ENCODE peak calls at places on chromosomes 2 and 18, in five cellular contexts. One of them, this sample, is unnamed.

GRCh38 chr2:11753452-11753885 is 7.0 kb downstream of the LPIN1 start:
- DNase-seq in right lobe of liver: no peak
- DNase-seq in psoas muscle: peak; percentile 49
- DNase-seq in heart right ventricle: no peak
- DNase-seq in HepG2: no peak
- DNase-seq in this sample: peak; percentile 82

GRCh38 chr2:37771600-37772088 is 100.2 kb upstream of the CDC42EP3 start:
- DNase-seq in right lobe of liver: no peak
- DNase-seq in psoas muscle: no peak
- DNase-seq in heart right ventricle: no peak
- DNase-seq in HepG2: no peak
- DNase-seq in this sample: no peak

GRCh38 chr2:181743723-181744031 is 63.4 kb upstream of the NEUROD1 start:
- DNase-seq in right lobe of liver: no peak
- DNase-seq in psoas muscle: no peak
- DNase-seq in heart right ventricle: no peak
- DNase-seq in HepG2: no peak
- DNase-seq in this sample: no peak

GRCh38 chr2:149877064-149877463 is 289.5 kb upstream of the MMADHC start:
- DNase-seq in right lobe of liver: no peak
- DNase-seq in psoas muscle: no peak
- DNase-seq in heart right ventricle: no peak
- DNase-seq in HepG2: no peak
- DNase-seq in this sample: no peak

GRCh38 chr2:11411768-11412448 is 54.1 kb downstream of the E2F6 start:
- DNase-seq in right lobe of liver: no peak
- DNase-seq in psoas muscle: no peak
- DNase-seq in heart right ventricle: peak; percentile 80
- DNase-seq in HepG2: peak; percentile 65
- DNase-seq in this sample: peak; percentile 77

GRCh38 chr18:59009846-59010245 is 129.8 kb upstream of the SEC11C start:
- DNase-seq in right lobe of liver: no peak
- DNase-seq in psoas muscle: no peak
- DNase-seq in heart right ventricle: no peak
- DNase-seq in HepG2: no peak
- DNase-seq in this sample: no peak

GRCh38 chr2:184336688-184337087 is 261.6 kb upstream of the ZNF804A start:
- DNase-seq in right lobe of liver: no peak
- DNase-seq in psoas muscle: no peak
- DNase-seq in heart right ventricle: no peak
- DNase-seq in HepG2: no peak
- DNase-seq in this sample: no peak

GRCh38 chr2:228180126-228181097 is 1.1 kb downstream of the SPHKAP start:
- DNase-seq in right lobe of liver: no peak
- DNase-seq in psoas muscle: no peak
- DNase-seq in heart right ventricle: peak; percentile 41
- DNase-seq in HepG2: no peak
- DNase-seq in this sample: no peak

GRCh38 chr2:45755585-45756330 is 104.3 kb downstream of the PRKCE start:
- DNase-seq in right lobe of liver: no peak
- DNase-seq in psoas muscle: no peak
- DNase-seq in heart right ventricle: no peak
- DNase-seq in HepG2: no peak
- DNase-seq in this sample: no peak

GRCh38 chr18:66046025-66046602 is 295.3 kb downstream of the CDH7 start:
- DNase-seq in right lobe of liver: no peak
- DNase-seq in psoas muscle: no peak
- DNase-seq in heart right ventricle: no peak
- DNase-seq in HepG2: no peak
- DNase-seq in this sample: peak; percentile 17

GRCh38 chr2:5725794-5726463 is 33.7 kb downstream of the SOX11 start:
- DNase-seq in right lobe of liver: no peak
- DNase-seq in psoas muscle: no peak
- DNase-seq in heart right ventricle: no peak
- DNase-seq in HepG2: no peak
- DNase-seq in this sample: no peak

GRCh38 chr2:100964222-100964621 is 37.9 kb upstream of the RPL31 start:
- DNase-seq in right lobe of liver: no peak
- DNase-seq in psoas muscle: no peak
- DNase-seq in heart right ventricle: no peak
- DNase-seq in HepG2: no peak
- DNase-seq in this sample: no peak
- H3K4me1 ChIP-seq in right lobe of liver: no peaks in the 10 kb centered on the region
- H3K4me1 ChIP-seq in psoas muscle: peaks cover 1% of the 10 kb centered on the region
- H3K4me1 ChIP-seq in heart right ventricle: peaks cover 16% of the 10 kb centered on the region
- H3K4me1 ChIP-seq in HepG2: no peaks in the 10 kb centered on the region
- H3K4me1 ChIP-seq in this sample: no peaks in the 10 kb centered on the region

GRCh38 chr2:33492735-33493134 is 16.3 kb downstream of the RASGRP3 start:
- DNase-seq in right lobe of liver: no peak
- DNase-seq in psoas muscle: no peak
- DNase-seq in heart right ventricle: no peak
- DNase-seq in HepG2: no peak
- DNase-seq in this sample: no peak
- H3K4me3 ChIP-seq in right lobe of liver: no peak overlapping the region
- H3K4me3 ChIP-seq in psoas muscle: no peak overlapping the region
- H3K4me3 ChIP-seq in heart right ventricle: no peak overlapping the region
- H3K4me3 ChIP-seq in HepG2: no peak overlapping the region
- H3K4me3 ChIP-seq in this sample: no peak overlapping the region

GRCh38 chr2:240455227-240455718 is 19.8 kb downstream of the GPC1 start:
- DNase-seq in right lobe of liver: no peak
- DNase-seq in psoas muscle: peak; percentile 12
- DNase-seq in heart right ventricle: no peak
- DNase-seq in HepG2: no peak
- DNase-seq in this sample: no peak
- H3K27ac ChIP-seq in right lobe of liver: no peak overlapping the region
- H3K27ac ChIP-seq in psoas muscle: no peak overlapping the region
- H3K27ac ChIP-seq in heart right ventricle: no peak overlapping the region
- H3K27ac ChIP-seq in HepG2: no peak overlapping the region
- H3K27ac ChIP-seq in this sample: no peak overlapping the region

GRCh38 chr2:217433522-217433921 is 569.3 kb downstream of the TNS1 start:
- DNase-seq in right lobe of liver: no peak
- DNase-seq in psoas muscle: no peak
- DNase-seq in heart right ventricle: no peak
- DNase-seq in HepG2: no peak
- DNase-seq in this sample: no peak
- H3K4me1 ChIP-seq in right lobe of liver: peaks cover 3% of the 10 kb centered on the region
- H3K4me1 ChIP-seq in psoas muscle: peaks cover 44% of the 10 kb centered on the region
- H3K4me1 ChIP-seq in heart right ventricle: peaks cover 70% of the 10 kb centered on the region
- H3K4me1 ChIP-seq in HepG2: peaks cover 6% of the 10 kb centered on the region
- H3K4me1 ChIP-seq in this sample: no peaks in the 10 kb centered on the region

GRCh38 chr2:239214725-239215124 is 186.1 kb downstream of the HDAC4 start:
- DNase-seq in right lobe of liver: no peak
- DNase-seq in psoas muscle: no peak
- DNase-seq in heart right ventricle: no peak
- DNase-seq in HepG2: no peak
- DNase-seq in this sample: no peak

GRCh38 chr2:239212121-239212520 is 188.7 kb downstream of the HDAC4 start:
- DNase-seq in right lobe of liver: no peak
- DNase-seq in psoas muscle: no peak
- DNase-seq in heart right ventricle: no peak
- DNase-seq in HepG2: no peak
- DNase-seq in this sample: no peak

GRCh38 chr2:239212553-239213419 is 188.0 kb downstream of the HDAC4 start:
- DNase-seq in right lobe of liver: no peak
- DNase-seq in psoas muscle: no peak
- DNase-seq in heart right ventricle: no peak
- DNase-seq in HepG2: no peak
- DNase-seq in this sample: no peak

GRCh38 chr2:239215136-239215925 is 185.5 kb downstream of the HDAC4 start:
- DNase-seq in right lobe of liver: no peak
- DNase-seq in psoas muscle: no peak
- DNase-seq in heart right ventricle: no peak
- DNase-seq in HepG2: no peak
- DNase-seq in this sample: no peak

GRCh38 chr2:239213420-239214101 is 187.3 kb downstream of the HDAC4 start:
- DNase-seq in right lobe of liver: no peak
- DNase-seq in psoas muscle: no peak
- DNase-seq in heart right ventricle: no peak
- DNase-seq in HepG2: no peak
- DNase-seq in this sample: no peak
- H3K4me3 ChIP-seq in right lobe of liver: no peak overlapping the region
- H3K4me3 ChIP-seq in psoas muscle: no peak overlapping the region
- H3K4me3 ChIP-seq in heart right ventricle: no peak overlapping the region
- H3K4me3 ChIP-seq in HepG2: no peak overlapping the region
- H3K4me3 ChIP-seq in this sample: no peak overlapping the region

DNA sequence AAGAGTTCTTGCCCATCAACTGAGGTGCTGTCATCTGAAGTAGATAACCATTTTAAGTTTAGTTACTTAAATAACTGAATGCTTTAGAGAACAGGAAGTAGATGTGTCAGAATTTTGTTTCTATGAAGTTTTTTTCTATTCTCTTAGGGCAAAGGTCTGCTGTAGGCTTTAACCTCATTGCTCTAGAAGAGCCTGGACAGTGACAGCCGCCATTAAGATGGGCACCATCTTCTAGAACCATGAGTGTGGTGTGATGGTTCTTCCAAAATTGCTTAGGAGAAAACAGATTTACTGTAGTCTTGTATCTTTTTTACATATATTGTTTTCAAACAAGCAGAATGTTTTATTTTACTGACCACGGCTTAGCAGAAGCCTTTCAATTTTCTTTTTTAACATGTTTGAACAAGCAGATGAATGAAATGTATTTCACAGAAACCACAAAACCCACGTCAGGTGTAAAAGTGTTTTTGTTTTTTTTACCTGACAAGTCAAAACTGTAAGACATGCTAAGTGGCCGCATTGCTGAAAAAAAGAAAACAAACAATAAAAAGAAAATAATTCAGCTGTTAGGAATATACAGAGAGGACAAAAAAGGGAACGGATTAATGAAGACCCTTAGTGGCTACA is 77.9 kb downstream of the PRELID3A start:
- DNase-seq in right lobe of liver: no peak
- DNase-seq in psoas muscle: no peak
- DNase-seq in heart right ventricle: no peak
- DNase-seq in HepG2: no peak
- DNase-seq in this sample: no peak
- H3K27ac ChIP-seq in right lobe of liver: no peak overlapping the region
- H3K27ac ChIP-seq in psoas muscle: no peak overlapping the region
- H3K27ac ChIP-seq in heart right ventricle: no peak overlapping the region
- H3K27ac ChIP-seq in HepG2: no peak overlapping the region
- H3K27ac ChIP-seq in this sample: no peak overlapping the region

GRCh38 chr18:62979172-62979571 is 263.8 kb downstream of the PHLPP1 start:
- DNase-seq in right lobe of liver: peak; percentile 79
- DNase-seq in psoas muscle: peak; percentile 50
- DNase-seq in heart right ventricle: no peak
- DNase-seq in HepG2: no peak
- DNase-seq in this sample: no peak

GRCh38 chr18:62975785-62976184 is 260.4 kb downstream of the PHLPP1 start:
- DNase-seq in right lobe of liver: no peak
- DNase-seq in psoas muscle: no peak
- DNase-seq in heart right ventricle: no peak
- DNase-seq in HepG2: no peak
- DNase-seq in this sample: no peak

GRCh38 chr18:62976227-62976626 is 260.9 kb downstream of the PHLPP1 start:
- DNase-seq in right lobe of liver: no peak
- DNase-seq in psoas muscle: no peak
- DNase-seq in heart right ventricle: no peak
- DNase-seq in HepG2: no peak
- DNase-seq in this sample: no peak

GRCh38 chr18:62978251-62979049 is 263.1 kb downstream of the PHLPP1 start:
- DNase-seq in right lobe of liver: no peak
- DNase-seq in psoas muscle: no peak
- DNase-seq in heart right ventricle: no peak
- DNase-seq in HepG2: no peak
- DNase-seq in this sample: no peak

GRCh38 chr18:62977512-62977911 is 262.2 kb downstream of the PHLPP1 start:
- DNase-seq in right lobe of liver: no peak
- DNase-seq in psoas muscle: no peak
- DNase-seq in heart right ventricle: no peak
- DNase-seq in HepG2: no peak
- DNase-seq in this sample: no peak
- H3K4me1 ChIP-seq in right lobe of liver: no peaks in the 10 kb centered on the region
- H3K4me1 ChIP-seq in psoas muscle: no peaks in the 10 kb centered on the region
- H3K4me1 ChIP-seq in heart right ventricle: peaks cover 18% of the 10 kb centered on the region
- H3K4me1 ChIP-seq in HepG2: no peaks in the 10 kb centered on the region
- H3K4me1 ChIP-seq in this sample: no peaks in the 10 kb centered on the region

GRCh38 chr2:25252291-25253152 is 84.1 kb upstream of the POMC start:
- DNase-seq in right lobe of liver: no peak
- DNase-seq in psoas muscle: peak; percentile 66
- DNase-seq in heart right ventricle: peak; percentile 66
- DNase-seq in HepG2: peak; percentile 82
- DNase-seq in this sample: peak; percentile 69
- H3K4me3 ChIP-seq in right lobe of liver: peak overlapping the region; percentile 60
- H3K4me3 ChIP-seq in psoas muscle: peak overlapping the region; percentile 68
- H3K4me3 ChIP-seq in heart right ventricle: peak overlapping the region; percentile 54
- H3K4me3 ChIP-seq in HepG2: peak overlapping the region; percentile 67
- H3K4me3 ChIP-seq in this sample: peak overlapping the region; percentile 71

DNA sequence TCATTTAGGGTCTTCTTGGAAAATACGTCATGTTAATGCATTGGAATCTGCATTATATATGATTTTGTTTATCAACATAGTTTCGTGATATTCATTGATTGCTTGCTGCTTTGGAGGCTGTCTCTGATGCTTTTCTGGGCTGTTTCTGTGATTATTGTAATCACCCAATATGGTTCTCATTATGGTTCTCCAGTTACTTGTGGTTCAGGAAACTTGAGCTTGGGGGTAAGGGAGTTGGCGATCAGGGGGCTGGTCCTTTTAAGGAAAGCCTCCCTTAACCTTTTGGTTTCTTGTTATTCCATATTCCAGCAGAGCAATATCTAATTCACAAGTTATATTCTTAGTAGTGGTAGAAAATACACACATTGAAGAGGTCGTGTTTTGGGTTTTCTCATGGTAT is 17.4 kb upstream of the STON1 start:
- DNase-seq in right lobe of liver: no peak
- DNase-seq in psoas muscle: no peak
- DNase-seq in heart right ventricle: no peak
- DNase-seq in HepG2: no peak
- DNase-seq in this sample: no peak
- H3K27ac ChIP-seq in right lobe of liver: no peak overlapping the region
- H3K27ac ChIP-seq in psoas muscle: no peak overlapping the region
- H3K27ac ChIP-seq in heart right ventricle: no peak overlapping the region
- H3K27ac ChIP-seq in HepG2: no peak overlapping the region
- H3K27ac ChIP-seq in this sample: no peak overlapping the region

GRCh38 chr2:134295441-134295840 is 41.6 kb downstream of the MGAT5 start:
- DNase-seq in right lobe of liver: no peak
- DNase-seq in psoas muscle: no peak
- DNase-seq in heart right ventricle: no peak
- DNase-seq in HepG2: no peak
- DNase-seq in this sample: no peak

GRCh38 chr2:134290363-134290762 is 36.5 kb downstream of the MGAT5 start:
- DNase-seq in right lobe of liver: no peak
- DNase-seq in psoas muscle: no peak
- DNase-seq in heart right ventricle: no peak
- DNase-seq in HepG2: no peak
- DNase-seq in this sample: no peak

GRCh38 chr2:134289225-134289624 is 35.4 kb downstream of the MGAT5 start:
- DNase-seq in right lobe of liver: no peak
- DNase-seq in psoas muscle: no peak
- DNase-seq in heart right ventricle: no peak
- DNase-seq in HepG2: no peak
- DNase-seq in this sample: no peak

GRCh38 chr2:134292514-134292913 is 38.6 kb downstream of the MGAT5 start:
- DNase-seq in right lobe of liver: no peak
- DNase-seq in psoas muscle: no peak
- DNase-seq in heart right ventricle: no peak
- DNase-seq in HepG2: no peak
- DNase-seq in this sample: no peak

GRCh38 chr2:134293719-134294537 is 40.1 kb downstream of the MGAT5 start:
- DNase-seq in right lobe of liver: no peak
- DNase-seq in psoas muscle: no peak
- DNase-seq in heart right ventricle: no peak
- DNase-seq in HepG2: no peak
- DNase-seq in this sample: no peak
- H3K4me1 ChIP-seq in right lobe of liver: no peaks in the 10 kb centered on the region
- H3K4me1 ChIP-seq in psoas muscle: no peaks in the 10 kb centered on the region
- H3K4me1 ChIP-seq in heart right ventricle: peaks cover 46% of the 10 kb centered on the region
- H3K4me1 ChIP-seq in HepG2: no peaks in the 10 kb centered on the region
- H3K4me1 ChIP-seq in this sample: peaks cover 4% of the 10 kb centered on the region

This sample was measured in colonic mucosa.